ENCODE peak calls at places on chromosomes 6 and 20, in six cellular contexts. B is adrenal gland, X is right atrium auricular region, E is K562, L is ovary, W is breast epithelium. I is an unnamed sample.
A peak's percentile ranks its signal among the peaks of the same experiment; 100 is the strongest.

GRCh38 chr20:31707258-31707615 is 15.4 kb downstream of the BCL2L1 start:
- DNase-seq in L (no peak), W (no peak), E (no peak), B (no peak), X (no peak), I (no peak)

GRCh38 chr20:10020937-10021336 is 13.8 kb upstream of the ANKEF1 start:
- DNase-seq in E (no peak), X (no peak), W (no peak), B (no peak), L (no peak), I (no peak)

GRCh38 chr6:108989700-108990099 is 104.9 kb downstream of the SESN1 start:
- DNase-seq in B (no peak), L (no peak), X (no peak), W (no peak), E (no peak), I (no peak)

GRCh38 chr6:30075094-30075986 is at the start of gene RNF39:
- DNase-seq in X (no peak), E (peak; percentile 62), W (no peak), L (peak; percentile 45), B (no peak), I (no peak)

GRCh38 chr6:125584468-125584939 is 164.9 kb upstream of the HEY2 start:
- DNase-seq in L (no peak), B (peak; percentile 20), W (no peak), X (no peak), E (no peak), I (no peak)

GRCh38 chr6:132675002-132675401 is 16.0 kb upstream of the TAAR1 start:
- DNase-seq in W (no peak), X (no peak), E (no peak), B (no peak), L (no peak), I (no peak)

GRCh38 chr20:49641683-49642649 is 71.7 kb downstream of the B4GALT5 start:
- DNase-seq in E (no peak), B (no peak), L (no peak), X (no peak), W (no peak), I (no peak)

GRCh38 chr6:558959-559358 is 97.9 kb downstream of the HUS1B start:
- DNase-seq in X (no peak), L (no peak), E (no peak), W (no peak), B (no peak), I (no peak)

GRCh38 chr20:16580127-16580526 is 6.9 kb upstream of the KIF16B start:
- DNase-seq in L (no peak), X (no peak), B (no peak), W (no peak), E (no peak), I (no peak)

GRCh38 chr6:142839686-142840040 is 105.3 kb downstream of the HIVEP2 start:
- DNase-seq in X (no peak), L (no peak), B (no peak), E (no peak), W (no peak), I (no peak)

GRCh38 chr20:433300-433975 is 25.3 kb downstream of the RBCK1 start:
- DNase-seq in W (no peak), X (no peak), B (peak; percentile 43), E (no peak), L (no peak), I (no peak)

GRCh38 chr6:52183131-52183530 is 3.0 kb upstream of the IL17A start:
- DNase-seq in W (no peak), E (no peak), B (no peak), X (no peak), L (no peak), I (no peak)

GRCh38 chr6:36177166-36177565 is 19.4 kb upstream of the BRPF3 start:
- DNase-seq in B (no peak), E (no peak), L (no peak), W (no peak), X (no peak), I (no peak)

GRCh38 chr6:116074732-116075387 is 14.2 kb upstream of the FRK start:
- DNase-seq in B (no peak), E (no peak), X (no peak), W (no peak), L (no peak), I (no peak)

GRCh38 chr6:119280586-119281163 is 68.9 kb downstream of the MAN1A1 start:
- DNase-seq in X (no peak), L (no peak), W (no peak), E (no peak), B (no peak), I (no peak)

GRCh38 chr6:48233063-48233462 is 122.1 kb upstream of the PTCHD4 start:
- DNase-seq in W (no peak), B (no peak), L (no peak), E (no peak), X (no peak), I (no peak)

GRCh38 chr20:11522359-11522758 is 395.3 kb upstream of the BTBD3 start:
- DNase-seq in E (no peak), L (no peak), B (no peak), X (no peak), W (no peak), I (no peak)

GRCh38 chr6:82298012-82298411 is 50.5 kb upstream of the IBTK start:
- DNase-seq in W (no peak), L (no peak), B (no peak), E (no peak), X (no peak), I (no peak)

GRCh38 chr6:108555399-108556052 is 5.2 kb upstream of the FOXO3 start:
- DNase-seq in L (no peak), W (no peak), X (no peak), B (no peak), E (no peak), I (no peak)

GRCh38 chr20:47456952-47457724 is 44.5 kb upstream of the NCOA3 start:
- DNase-seq in W (no peak), E (no peak), L (no peak), B (no peak), X (no peak), I (no peak)

GRCh38 chr6:26131618-26132017 is 44.4 kb downstream of the HFE start:
- DNase-seq in X (no peak), L (no peak), W (no peak), E (no peak), B (no peak), I (no peak)

GRCh38 chr20:48536206-48536605 is 291.6 kb downstream of the PREX1 start:
- DNase-seq in E (no peak), B (no peak), W (no peak), X (no peak), L (no peak), I (no peak)

GRCh38 chr6:85464722-85465150 is 14.9 kb downstream of the NT5E start:
- DNase-seq in E (no peak), X (no peak), B (no peak), L (no peak), W (no peak), I (peak; percentile 27)

GRCh38 chr6:17021539-17021889 is 80.3 kb upstream of the STMND1 start:
- DNase-seq in X (no peak), L (no peak), W (no peak), E (no peak), B (no peak), I (no peak)

GRCh38 chr6:15402401-15403045 is 156.7 kb downstream of the JARID2 start:
- DNase-seq in W (no peak), E (no peak), B (no peak), X (no peak), L (no peak), I (no peak)

GRCh38 chr6:5653801-5654200 is 352.9 kb downstream of the NRN1 start:
- DNase-seq in W (no peak), X (no peak), L (no peak), E (no peak), B (no peak), I (no peak)

GRCh38 chr20:23085415-23086055 is 589 bp downstream of the CD93 start:
- DNase-seq in B (no peak), L (no peak), E (no peak), X (no peak), W (no peak), I (no peak)
- H3K4me3 ChIP-seq in B (no peak overlapping the region), L (peak overlapping the region; percentile 19), E (no peak overlapping the region), X (peak overlapping the region; percentile 34), W (peak overlapping the region; percentile 33), I (peak overlapping the region; percentile 61)

GRCh38 chr6:64664480-64664879 is 1028.9 kb downstream of the PHF3 start:
- DNase-seq in B (no peak), W (no peak), X (no peak), L (no peak), E (no peak), I (no peak)
- TF ChIP-seq CTCF in B (no peak), W (no peak), X (no peak), L (no peak), E (no peak), I (no peak)

DNA sequence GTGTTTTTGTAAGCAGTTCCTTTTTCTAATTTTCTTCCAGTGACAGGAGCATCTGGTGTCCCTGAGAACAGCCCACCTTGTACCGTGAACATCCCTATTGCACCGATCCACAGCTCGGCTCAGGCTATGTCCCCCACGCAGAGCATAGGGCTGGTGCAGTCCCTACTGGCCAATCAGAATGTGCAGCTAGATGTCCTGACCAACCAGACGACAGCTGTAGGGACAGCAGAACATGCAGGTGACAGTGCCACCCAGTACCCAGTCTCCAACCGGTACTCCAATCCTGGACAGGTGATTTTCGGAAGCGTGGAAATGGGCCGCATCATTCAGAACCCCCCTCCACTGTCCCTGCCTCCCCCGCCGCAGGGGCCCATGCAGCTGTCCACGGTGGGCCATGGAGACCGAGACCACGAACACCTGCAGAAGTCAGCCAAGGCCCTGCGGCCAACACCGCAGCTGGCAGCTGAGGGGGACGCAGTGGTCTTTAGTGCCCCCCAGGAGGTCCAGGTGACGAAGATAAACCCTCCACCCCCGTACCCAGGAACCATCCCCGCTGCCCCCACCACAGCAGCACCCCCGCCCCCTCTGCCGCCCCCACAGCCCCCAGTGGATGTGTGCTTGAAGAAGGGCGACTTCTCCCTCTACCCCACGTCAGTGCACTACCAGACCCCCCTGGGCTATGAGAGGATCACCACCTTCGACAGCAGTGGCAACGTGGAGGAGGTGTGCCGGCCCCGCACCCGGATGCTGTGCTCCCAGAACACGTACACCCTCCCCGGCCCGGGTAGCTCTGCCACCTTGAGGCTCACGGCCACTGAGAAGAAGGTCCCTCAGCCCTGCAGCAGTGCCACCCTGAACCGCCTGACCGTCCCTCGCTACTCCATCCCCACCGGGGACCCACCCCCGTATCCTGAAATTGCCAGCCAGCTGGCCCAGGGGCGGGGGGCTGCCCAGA is 58.0 kb upstream of the TMEM181 start:
- DNase-seq in W (no peak), L (no peak), X (no peak), B (no peak), E (no peak), I (no peak)
- H3K27ac ChIP-seq in W (no peak overlapping the region), L (no peak overlapping the region), X (no peak overlapping the region), B (no peak overlapping the region), E (no peak overlapping the region), I (no peak overlapping the region)

DNA sequence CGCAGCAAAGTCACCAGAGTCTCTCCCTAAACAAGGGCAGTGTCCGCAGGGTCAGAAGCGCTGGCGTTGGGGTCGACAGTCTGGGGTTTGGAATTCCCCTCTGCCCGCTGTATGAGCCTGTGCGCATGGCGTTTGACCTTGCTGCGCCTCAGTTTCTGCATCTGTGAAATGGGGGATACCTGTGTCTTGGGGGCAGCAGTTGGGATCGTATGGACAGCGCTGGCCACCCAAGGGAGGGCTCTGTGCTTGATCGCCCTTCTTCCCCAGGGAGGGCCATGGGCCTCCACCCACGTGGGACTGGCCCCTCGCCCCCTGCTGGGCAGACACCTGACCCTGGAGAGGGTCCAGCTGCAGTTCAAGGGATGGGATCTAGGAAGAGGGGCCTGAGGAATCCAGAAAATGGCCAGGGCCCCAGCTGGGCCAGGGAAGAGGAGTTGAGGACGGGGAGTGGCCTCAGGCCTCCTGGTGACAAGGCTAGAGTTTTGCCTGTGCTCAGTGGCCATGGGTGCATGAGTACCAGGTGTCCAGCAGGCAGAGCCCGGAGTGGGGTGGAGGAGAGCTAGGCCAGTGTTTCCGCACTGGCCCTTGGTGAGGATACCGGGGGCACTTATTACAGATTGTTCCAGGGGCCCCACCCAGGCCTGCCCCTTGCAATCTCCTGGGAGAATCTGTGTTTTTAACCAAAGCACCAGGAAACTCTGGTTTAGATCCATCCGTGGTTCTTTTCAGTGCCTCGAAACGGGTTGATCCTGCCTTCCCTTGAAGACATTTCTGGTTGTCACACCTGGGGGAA is 26.3 kb upstream of the PHACTR3 start:
- DNase-seq in B (no peak), W (peak; percentile 31), E (no peak), X (no peak), L (peak; percentile 54), I (no peak)
- H3K4me3 ChIP-seq in B (no peak overlapping the region), W (no peak overlapping the region), E (no peak overlapping the region), X (peak overlapping the region; percentile 26), L (peak overlapping the region; percentile 11), I (no peak overlapping the region)

I was measured in thoracic aorta.